ENCODE peak calls at places on chromosomes 6 and 20, in nine cellular contexts. U, A, B, J, H, S, R, M and V are unnamed samples.

GRCh38 chr6:156396068-156396771 is 381.0 kb upstream of the ARID1B start:
- DNase-seq in U (peak; percentile 52), A (no peak), B (no peak), J (no peak), H (no peak), S (no peak), R (no peak), M (peak; percentile 90), V (no peak)

GRCh38 chr6:29792123-29793035 is 35.2 kb upstream of the HLA-G start:
- DNase-seq in U (peak; percentile 82), A (no peak), B (peak; percentile 74), J (peak; percentile 59), H (no peak), S (peak; percentile 68), R (peak; percentile 49), M (peak; percentile 50), V (no peak)

GRCh38 chr20:63740070-63740500 is 509 bp downstream of the SLC2A4RG start:
- DNase-seq in U (peak; percentile 75), A (peak; percentile 25), B (peak; percentile 65), J (no peak), H (no peak), S (peak; percentile 78), R (peak; percentile 52), M (peak; percentile 60), V (no peak)

GRCh38 chr20:32291166-32291565 is 13.7 kb downstream of the KIF3B start:
- DNase-seq in U (no peak), A (no peak), B (no peak), J (no peak), H (no peak), S (no peak), R (no peak), M (no peak), V (no peak)

GRCh38 chr6:156390621-156391378 is 386.4 kb upstream of the ARID1B start:
- DNase-seq in U (no peak), A (no peak), B (no peak), J (no peak), H (peak; percentile 10), S (no peak), R (no peak), M (no peak), V (no peak)

GRCh38 chr6:161194374-161194773 is 79.5 kb downstream of the AGPAT4 start:
- DNase-seq in U (no peak), A (no peak), B (no peak), J (no peak), H (no peak), S (no peak), R (no peak), M (no peak), V (no peak)

GRCh38 chr6:92159046-92159445 is 1260.3 kb downstream of the EPHA7 start:
- DNase-seq in U (no peak), A (no peak), B (no peak), J (no peak), H (no peak), S (no peak), R (no peak), M (no peak), V (no peak)

GRCh38 chr6:453152-453551 is 61.6 kb downstream of the IRF4 start:
- DNase-seq in U (no peak), A (no peak), B (peak; percentile 36), J (no peak), H (no peak), S (no peak), R (no peak), M (no peak), V (no peak)

GRCh38 chr6:56693246-56693607 is 50.5 kb upstream of the DST start:
- DNase-seq in U (no peak), A (peak; percentile 90), B (peak; percentile 86), J (no peak), H (peak; percentile 89), S (peak; percentile 89), R (no peak), M (no peak), V (no peak)

GRCh38 chr20:50731930-50732690 is 730 bp downstream of the PARD6B start:
- DNase-seq in U (no peak), A (no peak), B (no peak), J (no peak), H (no peak), S (no peak), R (no peak), M (no peak), V (no peak)

GRCh38 chr20:35171438-35171752 is 477 bp upstream of the PROCR start:
- DNase-seq in U (no peak), A (no peak), B (no peak), J (no peak), H (no peak), S (no peak), R (no peak), M (no peak), V (no peak)

DNA sequence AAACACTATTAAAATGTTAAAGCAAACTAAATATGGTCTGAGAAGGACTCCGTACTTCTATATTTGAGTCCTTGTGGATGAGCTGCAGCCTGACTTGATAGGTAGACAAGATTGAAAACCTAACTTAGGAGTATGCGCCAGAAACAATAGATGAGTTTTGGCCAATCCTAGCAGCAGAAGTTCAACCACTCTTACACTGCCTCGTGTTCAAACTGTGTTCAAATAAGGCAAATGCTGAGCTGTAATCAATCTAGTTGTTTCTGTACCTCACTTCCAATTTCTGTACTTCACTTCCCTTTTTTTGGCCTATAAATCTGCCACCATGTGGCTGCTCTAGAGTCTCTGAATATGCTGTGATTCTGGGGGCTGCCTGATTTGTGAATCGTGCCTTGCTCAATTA is 13.2 kb upstream of the SERINC1 start:
- DNase-seq in U (peak; percentile 17), A (no peak), B (no peak), J (no peak), H (no peak), S (no peak), R (no peak), M (peak; percentile 27), V (no peak)
- TF ChIP-seq CTCF in U (no peak), A (no peak), B (no peak), J (no peak), H (no peak), S (no peak), R (no peak), M (no peak), V (no peak)

DNA sequence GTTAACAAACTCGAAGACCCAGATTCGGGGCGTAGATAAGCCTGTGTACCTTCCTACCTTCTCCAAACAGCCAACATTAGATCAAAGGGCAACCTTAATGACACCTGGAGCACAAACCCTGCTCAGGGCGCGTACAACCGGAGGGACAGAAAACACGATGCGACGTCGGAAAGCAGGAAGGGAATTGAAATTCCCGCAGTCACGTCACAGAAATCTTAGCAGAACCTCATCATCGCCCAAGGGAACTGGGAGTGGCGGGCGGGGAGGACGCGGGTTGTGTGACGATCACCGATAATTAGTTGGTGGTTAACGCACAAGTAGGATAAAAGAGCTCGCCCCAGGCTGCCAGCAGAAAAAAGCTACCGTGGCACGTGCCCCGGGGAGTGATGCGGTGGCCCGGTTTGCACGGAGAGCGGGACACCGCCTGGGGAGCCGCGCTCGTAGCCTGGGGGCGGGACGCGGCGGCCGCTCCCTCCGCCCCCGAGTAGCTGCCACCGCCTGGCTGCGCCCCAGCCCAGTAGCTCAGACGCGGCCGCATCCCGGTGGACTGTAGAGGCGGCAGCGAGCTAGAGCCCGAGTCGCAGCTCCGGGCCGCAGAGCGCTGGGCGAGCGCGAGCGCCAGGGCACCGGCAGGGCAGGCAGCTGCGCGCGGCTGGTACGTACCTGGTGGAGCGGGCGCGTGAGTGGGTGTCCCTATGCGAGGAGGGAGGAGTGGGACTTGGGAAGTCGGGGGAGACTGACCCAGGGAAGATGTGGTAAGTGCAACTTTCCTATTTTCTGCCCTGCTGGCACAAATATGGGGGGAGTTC is at the start of gene PKIB:
- DNase-seq in U (peak; percentile 75), A (peak; percentile 82), B (peak; percentile 74), J (peak; percentile 47), H (no peak), S (peak; percentile 89), R (peak; percentile 81), M (peak; percentile 62), V (peak; percentile 42)
- TF ChIP-seq CTCF in U (peak; percentile 32), A (peak; percentile 56), B (peak; percentile 38), J (peak; percentile 8), H (no peak), S (no peak), R (no peak), M (no peak), V (peak; percentile 39)

DNA sequence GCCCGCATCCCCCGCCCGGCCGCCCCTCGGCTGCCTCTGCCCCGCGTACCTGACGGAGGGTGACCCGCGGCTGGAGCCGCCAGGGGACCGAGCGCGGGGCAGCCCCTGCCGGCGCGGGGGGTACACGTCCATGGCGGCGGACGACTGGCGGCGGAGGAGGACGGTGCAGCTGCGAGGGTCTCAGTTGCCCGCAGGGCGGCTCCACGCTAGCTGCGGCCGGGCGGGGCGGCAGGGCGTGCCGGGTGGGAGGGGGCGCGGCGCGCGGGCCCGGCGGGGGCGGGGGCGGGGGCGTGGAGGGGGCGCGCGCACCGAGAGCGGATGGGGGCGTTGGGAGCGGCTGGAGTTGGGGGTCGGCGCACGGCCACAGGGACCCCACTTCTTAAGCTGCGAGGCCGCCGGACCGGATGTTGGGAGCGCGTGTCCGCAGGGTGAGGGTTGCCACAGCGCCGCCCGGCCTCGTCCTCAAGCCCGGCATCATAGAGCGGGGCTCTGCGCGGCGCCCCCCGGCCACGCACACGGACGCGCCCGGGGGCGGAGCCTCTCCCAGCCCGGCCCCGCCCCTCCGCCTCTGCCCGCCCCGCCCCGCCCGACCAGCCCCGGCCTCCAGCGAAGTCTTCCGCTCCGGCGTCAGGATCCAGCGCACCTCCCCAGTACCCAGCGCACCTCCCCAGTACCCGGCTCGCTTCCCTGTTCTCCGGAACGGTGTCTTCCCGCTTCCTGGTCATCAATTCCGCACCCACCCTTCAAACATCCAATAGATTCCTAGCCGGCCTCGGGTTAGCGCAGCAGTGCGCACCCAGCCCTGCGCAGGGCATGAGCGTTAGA is at the start of gene DNAAF9:
- DNase-seq in U (peak; percentile 91), A (peak; percentile 71), B (peak; percentile 78), J (peak; percentile 61), H (no peak), S (peak; percentile 82), R (peak; percentile 82), M (peak; percentile 68), V (peak; percentile 42)
- TF ChIP-seq CTCF in U (peak; percentile 7), A (no peak), B (peak; percentile 35), J (peak; percentile 47), H (peak; percentile 15), S (no peak), R (peak; percentile 57), M (peak; percentile 25), V (peak; percentile 1)

GRCh38 chr6:121302882-121303281 is 31.4 kb downstream of the TBC1D32 start:
- DNase-seq in U (no peak), A (no peak), B (no peak), J (no peak), H (no peak), S (no peak), R (no peak), M (no peak), V (no peak)

GRCh38 chr6:121310495-121310894 is 23.8 kb downstream of the TBC1D32 start:
- DNase-seq in U (no peak), A (no peak), B (no peak), J (no peak), H (no peak), S (no peak), R (no peak), M (no peak), V (no peak)

GRCh38 chr6:121309768-121310473 is 24.4 kb downstream of the TBC1D32 start:
- DNase-seq in U (no peak), A (peak; percentile 62), B (no peak), J (no peak), H (peak; percentile 13), S (no peak), R (no peak), M (no peak), V (no peak)

GRCh38 chr6:121305957-121306607 is 28.2 kb downstream of the TBC1D32 start:
- DNase-seq in U (peak; percentile 32), A (peak; percentile 53), B (no peak), J (no peak), H (no peak), S (no peak), R (no peak), M (peak; percentile 53), V (no peak)
- TF ChIP-seq CTCF in U (peak; percentile 57), A (peak; percentile 52), B (peak; percentile 58), J (peak; percentile 65), H (peak; percentile 40), S (no peak), R (peak; percentile 68), M (peak; percentile 57), V (peak; percentile 68)